ENCODE peak calls at places on chromosome 2, in four cellular contexts. G, S, H and U are unnamed samples.

GRCh38 chr2:131543385-131543891 is 15.8 kb downstream of the CCDC74A start:
- DNase-seq in G (no peak), H (no peak), S (no peak), U (no peak)

GRCh38 chr2:86037141-86037794 is 68.4 kb downstream of the POLR1A start:
- DNase-seq in G (peak), S (no peak), H (peak), U (peak)

GRCh38 chr2:33395660-33396249 is 80.7 kb upstream of the RASGRP3 start:
- DNase-seq in S (no peak), G (peak), H (peak), U (peak)

GRCh38 chr2:10914272-10914693 is 2.5 kb downstream of the KCNF1 start:
- DNase-seq in G (no peak), S (peak), H (no peak), U (no peak)

GRCh38 chr2:159155315-159155714 is 131.2 kb downstream of the WDSUB1 start:
- DNase-seq in S (no peak), G (no peak), H (no peak), U (no peak)

GRCh38 chr2:64595397-64596160 is 58.1 kb downstream of the SERTAD2 start:
- DNase-seq in S (peak), H (no peak), G (no peak), U (no peak)

GRCh38 chr2:14053105-14053504 is 579.4 kb upstream of the LRATD1 start:
- DNase-seq in H (no peak), S (no peak), G (no peak), U (no peak)

GRCh38 chr2:20141056-20141762 is 83.7 kb downstream of the SDC1 start:
- DNase-seq in H (no peak), G (peak), S (no peak), U (no peak)

GRCh38 chr2:21890041-21890440 is 766.3 kb downstream of the TDRD15 start:
- DNase-seq in G (no peak), H (no peak), S (no peak), U (no peak)

GRCh38 chr2:48856657-48857056 is 101.1 kb upstream of the LHCGR start:
- DNase-seq in G (no peak), H (no peak), S (no peak), U (no peak)

GRCh38 chr2:205650450-205650849 is 31.9 kb upstream of the NRP2 start:
- DNase-seq in H (no peak), S (no peak), G (no peak), U (no peak)

GRCh38 chr2:98025481-98026037 is 29.8 kb upstream of the TMEM131 start:
- DNase-seq in S (no peak), H (no peak), G (no peak), U (no peak)

GRCh38 chr2:183991973-183992372 is 606.4 kb upstream of the ZNF804A start:
- DNase-seq in H (no peak), G (no peak), S (no peak), U (no peak)

GRCh38 chr2:31778153-31778552 is 197.4 kb upstream of the SRD5A2 start:
- DNase-seq in G (no peak), S (no peak), H (no peak), U (no peak)

GRCh38 chr2:26582890-26583289 is 58.3 kb downstream of the CIB4 start:
- DNase-seq in G (no peak), S (no peak), H (no peak), U (no peak)

GRCh38 chr2:73821227-73821626 is 7.5 kb upstream of the STAMBP start:
- DNase-seq in H (peak), G (no peak), S (no peak), U (peak)

GRCh38 chr2:106841886-106842645 is 43.9 kb downstream of the ST6GAL2 start:
- DNase-seq in G (no peak), S (no peak), H (no peak), U (no peak)

GRCh38 chr2:46462936-46463335 is 16.4 kb upstream of the TMEM247 start:
- DNase-seq in H (no peak), G (no peak), S (no peak), U (no peak)

GRCh38 chr2:134367915-134368911 is 114.3 kb downstream of the MGAT5 start:
- DNase-seq in G (no peak), S (no peak), H (no peak), U (no peak)